ENCODE peak calls at places on chromosome 22, in eight cellular contexts. U, A, G, Q, D, B, Y and I are unnamed samples.

GRCh38 chr22:17990167-17990566 is 34.2 kb downstream of the MICAL3 start:
- DNase-seq in U (no peak), A (no peak), B (no peak), G (no peak), Y (no peak), Q (no peak), D (no peak), I (no peak)

GRCh38 chr22:30204742-30205111 is 41.8 kb downstream of the LIF start:
- DNase-seq in Y (no peak), D (no peak), U (peak), B (no peak), G (peak), Q (no peak), A (peak), I (no peak)

GRCh38 chr22:36563444-36563843 is 34.5 kb upstream of the EIF3D start:
- DNase-seq in Y (no peak), Q (no peak), D (no peak), A (no peak), U (no peak), G (no peak), B (no peak), I (no peak)

GRCh38 chr22:21643533-21644357 is 1.6 kb downstream of the SDF2L1 start:
- DNase-seq in U (no peak), Q (no peak), B (no peak), G (no peak), A (no peak), Y (peak), D (no peak), I (no peak)

GRCh38 chr22:44543781-44544181 is 45.7 kb upstream of the RTL6 start:
- DNase-seq in D (no peak), B (peak), U (no peak), Q (no peak), A (no peak), G (no peak), Y (no peak), I (no peak)

GRCh38 chr22:50138036-50138435 is 32.5 kb upstream of the PANX2 start:
- DNase-seq in G (no peak), B (no peak), D (no peak), Q (no peak), A (no peak), Y (no peak), U (no peak), I (peak)

GRCh38 chr22:30305519-30305905 is 16.2 kb upstream of the CASTOR1 start:
- DNase-seq in D (no peak), B (peak), U (no peak), Q (no peak), Y (peak), G (peak), A (no peak), I (no peak)

GRCh38 chr22:35921777-35922176 is 106.8 kb downstream of the RBFOX2 start:
- DNase-seq in G (peak), Q (peak), B (no peak), A (peak), D (peak), U (no peak), Y (peak), I (peak)

GRCh38 chr22:28702891-28703290 is 23.3 kb upstream of the TTC28 start:
- DNase-seq in Q (no peak), B (no peak), G (no peak), D (no peak), Y (no peak), A (no peak), U (no peak), I (no peak)

GRCh38 chr22:23060612-23061400 is 9.5 kb upstream of the GNAZ start:
- DNase-seq in A (no peak), Q (no peak), Y (no peak), G (no peak), B (peak), D (no peak), U (no peak), I (no peak)

GRCh38 chr22:44180706-44181032 is at the start of gene PARVG:
- DNase-seq in Y (peak), G (no peak), B (no peak), A (no peak), Q (no peak), D (no peak), U (no peak), I (no peak)

GRCh38 chr22:42939941-42940653 is 74.9 kb downstream of the PACSIN2 start:
- DNase-seq in B (peak), Y (no peak), U (no peak), D (peak), A (peak), G (no peak), Q (no peak), I (peak)

GRCh38 chr22:19717691-19718254 is 3.5 kb downstream of the SEPTIN5 start:
- DNase-seq in Q (no peak), G (peak), U (peak), D (peak), B (peak), Y (peak), A (peak), I (peak)

GRCh38 chr22:37675930-37676571 is 615 bp downstream of the LGALS1 start:
- DNase-seq in B (peak), U (no peak), Q (no peak), D (no peak), A (no peak), G (peak), Y (peak), I (peak)
- H3K27ac ChIP-seq in B (peak), U (peak), Q (peak), D (peak), A (peak), G (peak), Y (peak), I (peak)

GRCh38 chr22:41780714-41781507 is 19.6 kb upstream of the CCDC134 start:
- DNase-seq in A (peak), G (peak), Q (no peak), D (no peak), Y (peak), U (no peak), B (peak), I (peak)
- H3K27ac ChIP-seq in A (no peak), G (no peak), Q (no peak), D (no peak), Y (no peak), U (no peak), B (peak), I (no peak)

GRCh38 chr22:26643368-26644100 is 13.9 kb upstream of the MIAT start:
- DNase-seq in Q (no peak), G (no peak), A (no peak), B (no peak), Y (no peak), U (no peak), D (no peak), I (no peak)
- H3K27ac ChIP-seq in Q (no peak), G (no peak), A (no peak), B (peak), Y (peak), U (no peak), D (no peak), I (no peak)

GRCh38 chr22:45676024-45676423 is 4.4 kb downstream of the ATXN10 start:
- DNase-seq in D (no peak), Q (no peak), U (no peak), Y (no peak), B (no peak), G (no peak), A (no peak), I (no peak)

GRCh38 chr22:45680932-45681700 is 9.5 kb downstream of the ATXN10 start:
- DNase-seq in Q (no peak), B (no peak), U (no peak), A (peak), Y (no peak), G (no peak), D (no peak), I (no peak)

GRCh38 chr22:45677060-45677459 is 5.4 kb downstream of the ATXN10 start:
- DNase-seq in D (no peak), Q (no peak), U (no peak), G (no peak), A (no peak), Y (no peak), B (no peak), I (no peak)

GRCh38 chr22:45682069-45682468 is 10.4 kb downstream of the ATXN10 start:
- DNase-seq in Q (no peak), Y (no peak), G (no peak), B (no peak), U (no peak), D (no peak), A (no peak), I (no peak)

GRCh38 chr22:45678961-45679912 is 7.6 kb downstream of the ATXN10 start:
- DNase-seq in U (no peak), Y (no peak), A (peak), G (no peak), B (no peak), D (peak), Q (no peak), I (no peak)
- H3K27ac ChIP-seq in U (no peak), Y (no peak), A (peak), G (no peak), B (no peak), D (peak), Q (peak), I (no peak)

GRCh38 chr22:32764330-32765116 is 37.0 kb upstream of the TIMP3 start:
- DNase-seq in A (peak), Q (peak), B (no peak), G (peak), Y (no peak), U (no peak), D (peak), I (no peak)
- H3K27ac ChIP-seq in A (peak), Q (no peak), B (peak), G (peak), Y (no peak), U (no peak), D (no peak), I (no peak)

DNA sequence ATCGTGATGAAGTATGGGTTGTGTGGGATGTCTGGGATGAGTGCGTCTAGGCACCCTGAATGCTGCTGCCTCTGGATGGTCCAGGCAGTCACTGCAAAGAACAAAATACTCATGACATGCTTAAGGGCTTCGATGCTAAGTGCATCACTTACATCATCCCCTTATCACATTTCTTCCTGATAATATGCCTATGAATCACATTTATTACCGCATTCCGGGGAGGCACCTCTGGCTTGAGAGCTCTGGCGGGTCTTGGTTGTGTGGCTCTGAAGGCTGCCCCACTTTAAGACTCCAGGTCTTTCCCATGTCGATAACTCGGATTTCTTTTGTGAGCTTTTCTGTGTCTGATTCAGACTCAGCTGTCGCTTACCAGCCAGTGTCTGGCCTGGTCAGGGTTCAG is 1126.4 kb downstream of the TBC1D22A start:
- DNase-seq in A (no peak), Y (no peak), B (no peak), G (no peak), U (no peak), D (no peak), Q (no peak), I (no peak)
- H3K27ac ChIP-seq in A (no peak), Y (no peak), B (no peak), G (no peak), U (no peak), D (no peak), Q (no peak), I (no peak)

DNA sequence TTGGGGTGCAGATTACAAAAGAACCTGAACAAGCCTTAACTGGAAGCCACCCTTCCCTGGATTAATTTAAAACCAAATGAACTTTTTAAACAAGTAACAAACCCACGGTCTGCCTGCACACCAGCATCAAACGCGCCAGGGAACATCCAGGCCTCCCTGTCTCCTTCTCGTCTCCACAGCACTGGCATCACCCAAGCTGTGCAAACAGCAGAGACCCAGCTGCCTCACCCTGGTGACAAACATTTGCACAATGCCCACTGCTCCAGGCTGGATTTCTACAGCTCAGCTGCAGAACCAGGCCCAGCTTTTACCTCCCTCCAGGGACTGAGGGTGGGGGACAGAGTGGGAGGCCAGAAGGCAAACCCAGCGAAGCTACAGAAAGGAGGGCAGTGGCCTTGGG is 7.0 kb downstream of the RPL3 start:
- DNase-seq in Y (no peak), G (no peak), B (no peak), U (no peak), Q (no peak), A (no peak), D (no peak), I (no peak)
- H3K27ac ChIP-seq in Y (no peak), G (no peak), B (no peak), U (no peak), Q (peak), A (no peak), D (no peak), I (no peak)